ENCODE peak calls at places on chromosome 12, in seven cellular contexts. One of them, this sample, is unnamed.

GRCh38 chr12:112839386-112839972 is 47.9 kb downstream of the RPH3A start:
- DNase-seq in fibroblast of mammary gland: peak
- DNase-seq in bronchial epithelial cell: peak
- DNase-seq in astrocyte: peak
- DNase-seq in right atrium auricular region: no peak
- DNase-seq in AG10803: peak
- DNase-seq in WERI-Rb-1: no peak
- DNase-seq in this sample: no peak

GRCh38 chr12:104355630-104356029 is 52.1 kb downstream of the EID3 start:
- DNase-seq in fibroblast of mammary gland: no peak
- DNase-seq in bronchial epithelial cell: no peak
- DNase-seq in astrocyte: no peak
- DNase-seq in right atrium auricular region: peak
- DNase-seq in AG10803: no peak
- DNase-seq in WERI-Rb-1: no peak
- DNase-seq in this sample: no peak

GRCh38 chr12:115922952-115923564 is 354.4 kb downstream of the MED13L start:
- DNase-seq in fibroblast of mammary gland: peak
- DNase-seq in bronchial epithelial cell: no peak
- DNase-seq in astrocyte: no peak
- DNase-seq in right atrium auricular region: peak
- DNase-seq in AG10803: no peak
- DNase-seq in WERI-Rb-1: no peak
- DNase-seq in this sample: no peak

GRCh38 chr12:100128509-100128908 is 14.2 kb downstream of the BLTP3B start:
- DNase-seq in fibroblast of mammary gland: peak
- DNase-seq in bronchial epithelial cell: peak
- DNase-seq in astrocyte: peak
- DNase-seq in right atrium auricular region: no peak
- DNase-seq in AG10803: peak
- DNase-seq in WERI-Rb-1: no peak
- DNase-seq in this sample: peak

GRCh38 chr12:52354197-52354596 is 13.1 kb downstream of the KRT85 start:
- DNase-seq in fibroblast of mammary gland: no peak
- DNase-seq in bronchial epithelial cell: no peak
- DNase-seq in astrocyte: no peak
- DNase-seq in right atrium auricular region: no peak
- DNase-seq in AG10803: no peak
- DNase-seq in WERI-Rb-1: no peak
- DNase-seq in this sample: peak

GRCh38 chr12:41211466-41211865 is 23.3 kb downstream of the PDZRN4 start:
- DNase-seq in fibroblast of mammary gland: no peak
- DNase-seq in bronchial epithelial cell: no peak
- DNase-seq in astrocyte: no peak
- DNase-seq in right atrium auricular region: no peak
- DNase-seq in AG10803: no peak
- DNase-seq in WERI-Rb-1: no peak
- DNase-seq in this sample: no peak

GRCh38 chr12:131511391-131511802 is 199.5 kb upstream of the SFSWAP start:
- DNase-seq in fibroblast of mammary gland: peak
- DNase-seq in bronchial epithelial cell: peak
- DNase-seq in astrocyte: peak
- DNase-seq in right atrium auricular region: no peak
- DNase-seq in AG10803: peak
- DNase-seq in WERI-Rb-1: no peak
- DNase-seq in this sample: no peak

GRCh38 chr12:132771126-132771838 is 9.7 kb upstream of the ANKLE2 start:
- DNase-seq in fibroblast of mammary gland: peak
- DNase-seq in bronchial epithelial cell: no peak
- DNase-seq in astrocyte: no peak
- DNase-seq in right atrium auricular region: no peak
- DNase-seq in AG10803: peak
- DNase-seq in WERI-Rb-1: no peak
- DNase-seq in this sample: peak

GRCh38 chr12:51118706-51119105 is 35.3 kb upstream of the CSRNP2 start:
- DNase-seq in fibroblast of mammary gland: peak
- DNase-seq in bronchial epithelial cell: peak
- DNase-seq in astrocyte: peak
- DNase-seq in right atrium auricular region: no peak
- DNase-seq in AG10803: peak
- DNase-seq in WERI-Rb-1: no peak
- DNase-seq in this sample: no peak

GRCh38 chr12:51345681-51346080 is 798 bp downstream of the CELA1 start:
- DNase-seq in fibroblast of mammary gland: peak
- DNase-seq in bronchial epithelial cell: no peak
- DNase-seq in astrocyte: peak
- DNase-seq in right atrium auricular region: no peak
- DNase-seq in AG10803: no peak
- DNase-seq in WERI-Rb-1: no peak
- DNase-seq in this sample: no peak

GRCh38 chr12:26121841-26122680 is 2.8 kb downstream of the BHLHE41 start:
- DNase-seq in fibroblast of mammary gland: peak
- DNase-seq in bronchial epithelial cell: no peak
- DNase-seq in astrocyte: no peak
- DNase-seq in right atrium auricular region: no peak
- DNase-seq in AG10803: peak
- DNase-seq in WERI-Rb-1: peak
- DNase-seq in this sample: no peak

GRCh38 chr12:79151956-79152355 is 287.4 kb downstream of the SYT1 start:
- DNase-seq in fibroblast of mammary gland: no peak
- DNase-seq in bronchial epithelial cell: no peak
- DNase-seq in astrocyte: peak
- DNase-seq in right atrium auricular region: no peak
- DNase-seq in AG10803: no peak
- DNase-seq in WERI-Rb-1: no peak
- DNase-seq in this sample: no peak

GRCh38 chr12:28088566-28089277 is 101.5 kb upstream of the CCDC91 start:
- DNase-seq in fibroblast of mammary gland: no peak
- DNase-seq in bronchial epithelial cell: peak
- DNase-seq in astrocyte: no peak
- DNase-seq in right atrium auricular region: no peak
- DNase-seq in AG10803: peak
- DNase-seq in WERI-Rb-1: no peak
- DNase-seq in this sample: no peak

GRCh38 chr12:131239384-131240094 is 285.8 kb downstream of the ADGRD1 start:
- DNase-seq in fibroblast of mammary gland: no peak
- DNase-seq in bronchial epithelial cell: no peak
- DNase-seq in astrocyte: no peak
- DNase-seq in right atrium auricular region: no peak
- DNase-seq in AG10803: no peak
- DNase-seq in WERI-Rb-1: no peak
- DNase-seq in this sample: no peak

GRCh38 chr12:12439636-12440035 is 82.8 kb downstream of the BORCS5 start:
- DNase-seq in fibroblast of mammary gland: peak
- DNase-seq in bronchial epithelial cell: peak
- DNase-seq in astrocyte: peak
- DNase-seq in right atrium auricular region: no peak
- DNase-seq in AG10803: peak
- DNase-seq in WERI-Rb-1: no peak
- DNase-seq in this sample: no peak

GRCh38 chr12:12442548-12443071 is 85.7 kb downstream of the BORCS5 start:
- DNase-seq in fibroblast of mammary gland: peak
- DNase-seq in bronchial epithelial cell: peak
- DNase-seq in astrocyte: peak
- DNase-seq in right atrium auricular region: no peak
- DNase-seq in AG10803: no peak
- DNase-seq in WERI-Rb-1: peak
- DNase-seq in this sample: peak

GRCh38 chr12:12443482-12443881 is 86.6 kb downstream of the BORCS5 start:
- DNase-seq in fibroblast of mammary gland: peak
- DNase-seq in bronchial epithelial cell: no peak
- DNase-seq in astrocyte: peak
- DNase-seq in right atrium auricular region: peak
- DNase-seq in AG10803: no peak
- DNase-seq in WERI-Rb-1: no peak
- DNase-seq in this sample: no peak

GRCh38 chr12:12441051-12441807 is 84.4 kb downstream of the BORCS5 start:
- DNase-seq in fibroblast of mammary gland: no peak
- DNase-seq in bronchial epithelial cell: no peak
- DNase-seq in astrocyte: no peak
- DNase-seq in right atrium auricular region: no peak
- DNase-seq in AG10803: no peak
- DNase-seq in WERI-Rb-1: no peak
- DNase-seq in this sample: no peak

DNA sequence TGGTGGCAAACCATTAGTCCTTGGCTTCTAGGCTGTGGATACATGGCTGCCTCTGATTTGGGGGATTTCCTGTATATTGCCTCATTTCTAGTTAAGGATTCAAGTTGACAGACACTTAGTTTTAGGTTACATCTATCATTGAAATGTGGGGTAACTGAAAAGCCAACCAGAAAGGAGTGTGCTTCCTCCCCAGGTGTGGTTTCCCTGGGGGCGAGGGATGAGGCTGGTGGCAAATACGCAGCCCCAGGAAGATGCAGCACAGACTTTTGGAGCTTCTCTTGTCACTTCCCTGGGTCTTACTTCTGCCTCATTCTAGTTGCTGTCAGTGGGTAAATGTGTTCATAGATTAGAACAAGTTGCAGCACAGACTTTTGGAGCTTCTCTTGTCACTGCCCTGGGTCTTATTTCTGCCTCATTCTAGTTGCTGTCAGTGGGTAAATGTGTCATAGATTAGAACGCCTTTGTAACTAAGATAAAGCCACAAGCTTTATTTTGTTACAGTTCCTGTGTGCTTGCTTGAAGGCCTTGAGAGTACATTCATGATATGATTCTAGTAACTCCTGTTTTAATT is 85.1 kb downstream of the BORCS5 start:
- DNase-seq in fibroblast of mammary gland: no peak
- DNase-seq in bronchial epithelial cell: peak
- DNase-seq in astrocyte: peak
- DNase-seq in right atrium auricular region: no peak
- DNase-seq in AG10803: no peak
- DNase-seq in WERI-Rb-1: no peak
- DNase-seq in this sample: no peak
- H3K4me3 ChIP-seq in fibroblast of mammary gland: no peak
- H3K4me3 ChIP-seq in bronchial epithelial cell: no peak
- H3K4me3 ChIP-seq in astrocyte: no peak
- H3K4me3 ChIP-seq in right atrium auricular region: no peak
- H3K4me3 ChIP-seq in AG10803: no peak
- H3K4me3 ChIP-seq in WERI-Rb-1: no peak
- H3K4me3 ChIP-seq in this sample: no peak

GRCh38 chr12:1505576-1505975 is 88.8 kb downstream of the FBXL14 start:
- DNase-seq in fibroblast of mammary gland: no peak
- DNase-seq in bronchial epithelial cell: no peak
- DNase-seq in astrocyte: no peak
- DNase-seq in right atrium auricular region: no peak
- DNase-seq in AG10803: no peak
- DNase-seq in WERI-Rb-1: no peak
- DNase-seq in this sample: no peak
- TF ChIP-seq CTCF in fibroblast of mammary gland: no peak
- TF ChIP-seq CTCF in bronchial epithelial cell: no peak
- TF ChIP-seq CTCF in astrocyte: no peak
- TF ChIP-seq CTCF in right atrium auricular region: no peak
- TF ChIP-seq CTCF in AG10803: no peak
- TF ChIP-seq CTCF in WERI-Rb-1: no peak
- TF ChIP-seq CTCF in this sample: no peak

GRCh38 chr12:92930421-92930820 is 1.3 kb upstream of the EEA1 start:
- DNase-seq in fibroblast of mammary gland: peak
- DNase-seq in bronchial epithelial cell: peak
- DNase-seq in astrocyte: no peak
- DNase-seq in right atrium auricular region: no peak
- DNase-seq in AG10803: no peak
- DNase-seq in WERI-Rb-1: no peak
- DNase-seq in this sample: no peak

GRCh38 chr12:92928962-92929915 is at the start of gene EEA1:
- DNase-seq in fibroblast of mammary gland: peak
- DNase-seq in bronchial epithelial cell: peak
- DNase-seq in astrocyte: peak
- DNase-seq in right atrium auricular region: peak
- DNase-seq in AG10803: peak
- DNase-seq in WERI-Rb-1: peak
- DNase-seq in this sample: peak

GRCh38 chr12:92927436-92928116 is 1.5 kb downstream of the EEA1 start:
- DNase-seq in fibroblast of mammary gland: peak
- DNase-seq in bronchial epithelial cell: peak
- DNase-seq in astrocyte: peak
- DNase-seq in right atrium auricular region: no peak
- DNase-seq in AG10803: peak
- DNase-seq in WERI-Rb-1: no peak
- DNase-seq in this sample: peak

GRCh38 chr12:92928431-92928961 is 599 bp downstream of the EEA1 start:
- DNase-seq in fibroblast of mammary gland: peak
- DNase-seq in bronchial epithelial cell: no peak
- DNase-seq in astrocyte: no peak
- DNase-seq in right atrium auricular region: peak
- DNase-seq in AG10803: peak
- DNase-seq in WERI-Rb-1: peak
- DNase-seq in this sample: no peak

DNA sequence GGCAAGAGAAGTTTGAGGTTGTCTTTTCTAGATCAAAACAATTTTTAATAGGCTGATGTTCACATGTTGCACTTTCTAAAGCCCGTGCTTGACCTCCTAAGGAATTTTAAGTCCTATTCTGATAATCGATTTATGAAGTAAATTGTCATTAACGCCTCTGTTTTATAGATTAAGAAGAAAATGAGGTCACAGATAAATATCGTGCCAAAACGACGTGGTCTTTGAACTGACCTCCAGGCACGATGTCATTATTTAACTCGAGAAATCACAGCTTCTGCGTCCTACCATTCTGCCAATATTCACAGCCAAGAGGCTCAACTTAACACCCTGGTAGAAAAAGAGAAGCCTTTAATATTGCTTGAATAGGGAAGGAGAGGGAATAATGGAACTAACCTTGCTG is 862 bp upstream of the EEA1 start:
- DNase-seq in fibroblast of mammary gland: peak
- DNase-seq in bronchial epithelial cell: no peak
- DNase-seq in astrocyte: no peak
- DNase-seq in right atrium auricular region: no peak
- DNase-seq in AG10803: no peak
- DNase-seq in WERI-Rb-1: no peak
- DNase-seq in this sample: no peak
- H3K4me3 ChIP-seq in fibroblast of mammary gland: peak
- H3K4me3 ChIP-seq in bronchial epithelial cell: peak
- H3K4me3 ChIP-seq in astrocyte: peak
- H3K4me3 ChIP-seq in right atrium auricular region: peak
- H3K4me3 ChIP-seq in AG10803: peak
- H3K4me3 ChIP-seq in WERI-Rb-1: peak
- H3K4me3 ChIP-seq in this sample: peak

DNA sequence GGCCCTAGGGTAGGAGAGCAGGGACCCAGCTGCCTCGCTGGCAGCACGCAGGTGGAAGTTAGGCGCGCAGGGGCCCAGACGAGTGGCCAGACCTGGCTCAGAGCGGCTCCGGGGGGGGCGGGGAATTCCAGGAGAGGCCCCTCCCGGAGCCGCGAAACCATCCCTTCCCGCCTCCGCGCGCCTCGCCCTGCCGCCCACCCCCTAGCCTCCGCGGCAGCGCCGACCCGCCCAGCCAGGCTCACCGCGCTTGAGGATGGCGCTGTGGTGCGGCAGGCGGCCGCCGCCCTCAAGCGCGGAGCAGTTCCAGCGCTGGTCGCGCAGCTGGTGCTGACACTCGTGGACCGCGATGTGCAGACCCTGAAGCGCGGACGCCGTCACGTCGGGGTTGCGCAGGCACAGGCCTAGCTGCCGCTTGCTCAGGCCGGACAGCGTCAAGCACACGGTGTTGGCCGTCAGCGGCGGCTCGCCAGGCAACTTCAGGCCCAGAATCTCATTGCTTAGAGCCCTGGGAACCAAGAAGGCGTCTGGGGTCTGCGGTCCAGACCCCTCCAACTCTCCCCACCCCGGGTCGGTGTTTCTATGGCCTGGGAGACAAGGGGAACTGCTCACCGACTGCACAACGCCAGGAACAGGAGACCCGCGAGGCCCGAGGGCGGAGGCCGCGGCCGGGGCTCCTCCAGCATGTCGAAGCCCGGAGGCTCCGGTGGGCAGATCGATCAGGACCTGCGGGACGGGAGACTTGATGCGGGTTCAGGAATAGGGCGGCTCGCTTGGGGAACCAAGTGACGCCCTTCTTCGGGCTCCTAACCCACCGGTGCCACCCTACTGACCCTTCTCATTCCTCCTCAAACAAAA is 1.5 kb downstream of the WNT10B start:
- DNase-seq in fibroblast of mammary gland: no peak
- DNase-seq in bronchial epithelial cell: no peak
- DNase-seq in astrocyte: no peak
- DNase-seq in right atrium auricular region: no peak
- DNase-seq in AG10803: no peak
- DNase-seq in WERI-Rb-1: no peak
- DNase-seq in this sample: no peak
- TF ChIP-seq CTCF in fibroblast of mammary gland: no peak
- TF ChIP-seq CTCF in bronchial epithelial cell: peak
- TF ChIP-seq CTCF in astrocyte: no peak
- TF ChIP-seq CTCF in right atrium auricular region: peak
- TF ChIP-seq CTCF in AG10803: no peak
- TF ChIP-seq CTCF in WERI-Rb-1: no peak
- TF ChIP-seq CTCF in this sample: no peak

This sample was measured in HFF-Myc.